ENCODE peak calls at places on chromosome 1, in eight cellular contexts. Y, W, B, L, V, Z, U and H are unnamed samples.

GRCh38 chr1:185317886-185318310 is 855 bp upstream of the IVNS1ABP start:
- DNase-seq in Y (no peak), W (peak; percentile 52), B (no peak), L (peak; percentile 66), V (peak; percentile 96), Z (peak; percentile 62), U (no peak), H (peak; percentile 72)

GRCh38 chr1:237901284-237901870 is 10.7 kb upstream of the ZP4 start:
- DNase-seq in Y (no peak), W (peak; percentile 81), B (no peak), L (peak; percentile 31), V (peak; percentile 27), Z (no peak), U (no peak), H (no peak)

GRCh38 chr1:52659356-52659755 is 26.4 kb downstream of the SHISAL2A start:
- DNase-seq in Y (no peak), W (no peak), B (no peak), L (no peak), V (no peak), Z (no peak), U (no peak), H (no peak)

GRCh38 chr1:232443372-232443771 is 186.6 kb downstream of the SIPA1L2 start:
- DNase-seq in Y (no peak), W (no peak), B (no peak), L (no peak), V (no peak), Z (no peak), U (no peak), H (no peak)

GRCh38 chr1:223242382-223242955 is 99.4 kb upstream of the TLR5 start:
- DNase-seq in Y (no peak), W (no peak), B (no peak), L (no peak), V (no peak), Z (no peak), U (peak; percentile 40), H (peak; percentile 65)

GRCh38 chr1:83901547-83902155 is 97.3 kb downstream of the TTLL7 start:
- DNase-seq in Y (no peak), W (no peak), B (peak; percentile 90), L (peak; percentile 87), V (no peak), Z (no peak), U (peak; percentile 93), H (no peak)

GRCh38 chr1:115373305-115373704 is 35.3 kb upstream of the NGF start:
- DNase-seq in Y (no peak), W (no peak), B (peak; percentile 93), L (peak; percentile 8), V (no peak), Z (no peak), U (peak; percentile 95), H (no peak)

GRCh38 chr1:38989979-38990378 is 1.1 kb upstream of the AKIRIN1 start:
- DNase-seq in Y (no peak), W (no peak), B (no peak), L (no peak), V (no peak), Z (no peak), U (no peak), H (no peak)

GRCh38 chr1:7000720-7001119 is 215.5 kb downstream of the CAMTA1 start:
- DNase-seq in Y (no peak), W (no peak), B (no peak), L (no peak), V (no peak), Z (no peak), U (no peak), H (no peak)

GRCh38 chr1:106907795-106908194 is 148.7 kb upstream of the PRMT6 start:
- DNase-seq in Y (no peak), W (no peak), B (no peak), L (no peak), V (peak; percentile 42), Z (no peak), U (no peak), H (no peak)

GRCh38 chr1:67880056-67880601 is 46.9 kb upstream of the GNG12 start:
- DNase-seq in Y (no peak), W (no peak), B (peak; percentile 85), L (peak; percentile 50), V (no peak), Z (no peak), U (peak; percentile 79), H (no peak)

GRCh38 chr1:53288247-53289049 is 39.4 kb downstream of the LRP8 start:
- DNase-seq in Y (no peak), W (no peak), B (no peak), L (no peak), V (no peak), Z (no peak), U (no peak), H (no peak)

GRCh38 chr1:179187708-179188471 is 41.6 kb downstream of the ABL2 start:
- DNase-seq in Y (no peak), W (no peak), B (no peak), L (no peak), V (no peak), Z (no peak), U (peak; percentile 22), H (no peak)

GRCh38 chr1:179187043-179187442 is 42.4 kb downstream of the ABL2 start:
- DNase-seq in Y (no peak), W (no peak), B (no peak), L (no peak), V (no peak), Z (no peak), U (no peak), H (no peak)

GRCh38 chr1:179183857-179184256 is 45.6 kb downstream of the ABL2 start:
- DNase-seq in Y (no peak), W (no peak), B (no peak), L (no peak), V (no peak), Z (no peak), U (no peak), H (no peak)

GRCh38 chr1:179178965-179179364 is 50.5 kb downstream of the ABL2 start:
- DNase-seq in Y (no peak), W (no peak), B (no peak), L (no peak), V (no peak), Z (no peak), U (peak; percentile 72), H (no peak)

DNA sequence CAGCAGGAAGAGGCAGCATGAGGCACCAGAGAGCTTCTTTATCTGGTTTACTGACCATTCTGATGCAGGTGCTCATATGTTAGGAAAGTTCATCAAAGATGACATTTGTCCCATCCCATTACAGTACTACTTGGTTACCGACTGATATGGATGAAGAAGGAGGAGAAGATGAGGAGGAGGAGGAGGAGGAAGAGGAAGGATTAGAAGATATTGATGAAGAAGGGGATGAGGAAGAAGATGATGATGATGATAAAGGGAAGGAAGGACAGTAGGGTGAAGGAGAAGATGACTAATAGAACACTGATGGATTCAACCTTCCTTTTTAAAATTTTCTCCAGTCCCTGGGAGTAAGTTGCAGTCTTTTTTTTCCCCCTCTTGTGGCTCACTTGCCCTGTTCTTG is 45.1 kb downstream of the ABL2 start:
- DNase-seq in Y (no peak), W (no peak), B (no peak), L (no peak), V (no peak), Z (no peak), U (no peak), H (no peak)
- H3K4me3 ChIP-seq in Y (no peak overlapping the region), W (no peak overlapping the region), B (no peak overlapping the region), L (no peak overlapping the region), V (no peak overlapping the region), Z (no peak overlapping the region), U (no peak overlapping the region), H (no peak overlapping the region)

GRCh38 chr1:203480525-203481084 is 5.0 kb downstream of the PRELP start:
- DNase-seq in Y (peak; percentile 75), W (peak; percentile 36), B (peak; percentile 91), L (peak; percentile 56), V (peak; percentile 89), Z (peak; percentile 15), U (peak; percentile 97), H (peak; percentile 95)
- H3K4me3 ChIP-seq in Y (peak overlapping the region; percentile 19), W (no peak overlapping the region), B (no peak overlapping the region), L (no peak overlapping the region), V (no peak overlapping the region), Z (no peak overlapping the region), U (no peak overlapping the region), H (peak overlapping the region; percentile 86)

DNA sequence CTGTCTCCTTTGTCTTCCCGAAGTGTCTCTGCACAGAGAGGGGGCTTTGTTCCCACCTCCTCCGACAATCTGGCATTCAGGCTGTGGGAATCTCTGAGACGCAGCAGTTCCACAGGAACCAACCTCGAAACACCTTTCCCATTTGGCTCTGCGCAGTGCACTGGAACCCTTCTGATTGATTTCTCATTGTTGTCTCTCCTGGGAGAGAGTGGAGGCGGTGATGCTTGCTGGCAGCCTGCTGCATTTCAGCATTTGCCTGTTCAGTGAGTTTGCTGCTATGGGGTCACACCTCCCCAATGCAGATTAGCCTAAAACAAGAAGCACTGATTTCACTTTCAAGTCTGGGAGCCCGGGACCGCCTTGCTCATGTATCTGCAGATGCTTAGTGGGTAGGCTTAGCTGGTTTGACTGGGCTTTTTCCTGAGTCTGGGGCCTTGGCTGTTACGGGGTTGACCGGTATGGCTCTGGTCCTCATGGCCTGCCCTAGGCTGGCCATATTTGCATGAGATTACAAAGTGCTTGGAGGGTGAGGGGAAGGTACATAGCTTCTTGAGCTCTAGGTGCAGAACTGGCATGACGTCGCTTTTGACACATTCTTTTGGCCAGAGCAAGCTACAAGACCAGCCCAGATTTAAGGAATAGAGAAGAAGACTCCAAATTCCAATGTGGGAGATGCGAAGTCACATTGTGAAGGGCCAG is 695.3 kb downstream of the PTPRU start:
- DNase-seq in Y (no peak), W (no peak), B (no peak), L (no peak), V (no peak), Z (no peak), U (no peak), H (no peak)
- H3K4me3 ChIP-seq in Y (no peak overlapping the region), W (no peak overlapping the region), B (no peak overlapping the region), L (no peak overlapping the region), V (no peak overlapping the region), Z (no peak overlapping the region), U (no peak overlapping the region), H (no peak overlapping the region)

GRCh38 chr1:151635479-151636072 is 23.7 kb downstream of the SNX27 start:
- DNase-seq in Y (no peak), W (peak; percentile 16), B (no peak), L (no peak), V (peak; percentile 50), Z (no peak), U (peak; percentile 30), H (no peak)
- H3K4me3 ChIP-seq in Y (no peak overlapping the region), W (no peak overlapping the region), B (no peak overlapping the region), L (no peak overlapping the region), V (peak overlapping the region; percentile 0), Z (no peak overlapping the region), U (no peak overlapping the region), H (no peak overlapping the region)